ENCODE peak calls at places on chromosomes 13 and 19, in nine cellular contexts. R is A172; B is nephron progenitor cell; Y is effector memory CD4-positive, alpha-beta T cell; D is activated effector memory CD4-positive, alpha-beta T cell treated with Interleukin-2 at 50 U/mL for 16 hours; V is G401; I is activated T-cell treated with anti-CD3 and anti-CD28 coated beads for 1 hour; F is NCI-H1417; G is cardiac muscle cell. S is an unnamed sample.

GRCh38 chr13:31972453-31972852 is 59.1 kb upstream of the FRY start:
- DNase-seq in R (no peak), B (no peak), Y (no peak), D (no peak), V (no peak), I (no peak), F (no peak), G (no peak), S (no peak)

GRCh38 chr19:40219721-40220276 is 1.6 kb upstream of the TTC9B start:
- DNase-seq in R (peak), B (no peak), Y (no peak), D (no peak), V (no peak), I (no peak), F (no peak), G (no peak), S (no peak)

GRCh38 chr13:31380728-31381127 is 181.0 kb downstream of the B3GLCT start:
- DNase-seq in R (no peak), B (peak), Y (no peak), D (no peak), V (no peak), I (no peak), F (no peak), G (peak), S (no peak)

GRCh38 chr13:109647046-109647445 is 139.3 kb downstream of the IRS2 start:
- DNase-seq in R (peak), B (no peak), Y (no peak), D (no peak), V (no peak), I (no peak), F (no peak), G (no peak), S (no peak)

GRCh38 chr19:41265376-41266153 is 1.4 kb downstream of the HNRNPUL1 start:
- DNase-seq in R (peak), B (peak), Y (no peak), D (no peak), V (no peak), I (no peak), F (no peak), G (peak), S (no peak)

GRCh38 chr13:26425439-26426358 is 131.8 kb upstream of the WASF3 start:
- DNase-seq in R (no peak), B (no peak), Y (no peak), D (no peak), V (peak), I (no peak), F (peak), G (no peak), S (no peak)

GRCh38 chr13:109431217-109431616 is 355.2 kb downstream of the IRS2 start:
- DNase-seq in R (no peak), B (no peak), Y (no peak), D (no peak), V (no peak), I (no peak), F (no peak), G (no peak), S (no peak)

GRCh38 chr19:38852231-38853044 is 2.7 kb upstream of the HNRNPL start:
- DNase-seq in R (peak), B (no peak), Y (peak), D (peak), V (peak), I (peak), F (no peak), G (no peak), S (peak)

GRCh38 chr19:6214881-6215541 is 64.8 kb downstream of the MLLT1 start:
- DNase-seq in R (no peak), B (no peak), Y (no peak), D (no peak), V (no peak), I (no peak), F (no peak), G (no peak), S (no peak)